ENCODE peak calls at places on chromosomes 13 and 19, in five cellular contexts. P is H9, Y is occipital lobe, W is NCI-H1436, L is caudate nucleus. M is an unnamed sample.

GRCh38 chr19:35107541-35107939 is 8.1 kb upstream of the FXYD3 start:
- DNase-seq in P (no peak), Y (peak), W (no peak), L (peak), M (peak)

GRCh38 chr13:46622918-46623256 is 69.9 kb downstream of the LRCH1 start:
- DNase-seq in P (no peak), Y (peak), W (peak), L (no peak), M (peak)

GRCh38 chr13:32976046-32976781 is 40.0 kb upstream of the KL start:
- DNase-seq in P (no peak), Y (no peak), W (no peak), L (no peak), M (no peak)

GRCh38 chr13:33445476-33445875 is 159.9 kb upstream of the STARD13 start:
- DNase-seq in P (no peak), Y (no peak), W (no peak), L (no peak), M (no peak)

GRCh38 chr13:99323488-99323887 is 16.3 kb upstream of the GPR183 start:
- DNase-seq in P (no peak), Y (no peak), W (no peak), L (no peak), M (no peak)

GRCh38 chr13:27401210-27401609 is 23.2 kb upstream of the GTF3A start:
- DNase-seq in P (no peak), Y (no peak), W (no peak), L (no peak), M (no peak)

GRCh38 chr19:18140473-18140872 is 12.5 kb upstream of the PIK3R2 start:
- DNase-seq in P (no peak), Y (no peak), W (no peak), L (no peak), M (no peak)

GRCh38 chr19:33868821-33869412 is 72.2 kb downstream of the KCTD15 start:
- DNase-seq in P (peak), Y (peak), W (no peak), L (no peak), M (no peak)

GRCh38 chr19:13022111-13022858 is 27.0 kb downstream of the NFIX start:
- DNase-seq in P (no peak), Y (no peak), W (no peak), L (no peak), M (peak)

GRCh38 chr19:6534451-6535093 is 3.7 kb downstream of the TNFSF9 start:
- DNase-seq in P (peak), Y (no peak), W (no peak), L (no peak), M (no peak)

GRCh38 chr13:96817336-96817941 is 176.8 kb downstream of the OXGR1 start:
- DNase-seq in P (no peak), Y (no peak), W (no peak), L (no peak), M (no peak)

GRCh38 chr19:19500975-19501644 is 14.2 kb downstream of the TSSK6 start:
- DNase-seq in P (no peak), Y (no peak), W (no peak), L (no peak), M (no peak)

GRCh38 chr19:1466018-1466460 is 13.0 kb downstream of the C19orf25 start:
- DNase-seq in P (no peak), Y (no peak), W (no peak), L (no peak), M (no peak)

GRCh38 chr13:100434010-100434763 is 154.4 kb downstream of the GGACT start:
- DNase-seq in P (no peak), Y (no peak), W (no peak), L (no peak), M (no peak)

GRCh38 chr13:40922437-40923040 is 96.6 kb downstream of the ELF1 start:
- DNase-seq in P (peak), Y (no peak), W (no peak), L (no peak), M (no peak)

GRCh38 chr19:48186541-48186991 is 16.1 kb downstream of the ZSWIM9 start:
- DNase-seq in P (no peak), Y (no peak), W (no peak), L (no peak), M (no peak)

GRCh38 chr19:32359581-32359980 is 14.2 kb downstream of the ZNF507 start:
- DNase-seq in P (no peak), Y (no peak), W (no peak), L (no peak), M (no peak)

GRCh38 chr19:632228-633067 is 889 bp downstream of the POLRMT start:
- DNase-seq in P (peak), Y (no peak), W (no peak), L (no peak), M (no peak)

GRCh38 chr19:46637224-46637623 is 1.2 kb upstream of the GNG8 start:
- DNase-seq in P (no peak), Y (peak), W (no peak), L (no peak), M (no peak)

GRCh38 chr19:47699360-47699917 is 13.8 kb upstream of the EHD2 start:
- DNase-seq in P (peak), Y (no peak), W (peak), L (peak), M (no peak)

GRCh38 chr19:5778402-5778801 is 6.1 kb downstream of the PRR22 start:
- DNase-seq in P (no peak), Y (no peak), W (no peak), L (no peak), M (no peak)

GRCh38 chr13:60066206-60066605 is 97.5 kb downstream of the DIAPH3 start:
- DNase-seq in P (no peak), Y (no peak), W (no peak), L (no peak), M (no peak)

GRCh38 chr19:54030895-54031586 is 32.7 kb downstream of the VSTM1 start:
- DNase-seq in P (no peak), Y (no peak), W (no peak), L (no peak), M (no peak)